ENCODE peak calls at places on chromosomes 12 and 14, in four cellular contexts. One of them, this sample, is unnamed.

GRCh38 chr12:10227648-10228047 is 15.0 kb downstream of the GABARAPL1 start:
- DNase-seq in H7: no peak
- DNase-seq in cardiac muscle cell: no peak
- DNase-seq in heart left ventricle: no peak
- DNase-seq in this sample: no peak

GRCh38 chr12:123063535-123063934 is 83.1 kb downstream of the ARL6IP4 start:
- DNase-seq in H7: peak
- DNase-seq in cardiac muscle cell: no peak
- DNase-seq in heart left ventricle: no peak
- DNase-seq in this sample: no peak

GRCh38 chr12:10361622-10362021 is 28.2 kb downstream of the KLRK1 start:
- DNase-seq in H7: no peak
- DNase-seq in cardiac muscle cell: peak
- DNase-seq in heart left ventricle: no peak
- DNase-seq in this sample: no peak

GRCh38 chr14:32508281-32508680 is 179.2 kb downstream of the AKAP6 start:
- DNase-seq in H7: no peak
- DNase-seq in cardiac muscle cell: peak
- DNase-seq in heart left ventricle: no peak
- DNase-seq in this sample: no peak

GRCh38 chr12:87381747-87382146 is 647.5 kb downstream of the C12orf50 start:
- DNase-seq in H7: no peak
- DNase-seq in cardiac muscle cell: no peak
- DNase-seq in heart left ventricle: no peak
- DNase-seq in this sample: no peak

GRCh38 chr12:6042447-6042846 is 82.0 kb downstream of the VWF start:
- DNase-seq in H7: no peak
- DNase-seq in cardiac muscle cell: no peak
- DNase-seq in heart left ventricle: no peak
- DNase-seq in this sample: no peak

GRCh38 chr14:78933948-78934524 is 763.9 kb downstream of the NRXN3 start:
- DNase-seq in H7: peak
- DNase-seq in cardiac muscle cell: peak
- DNase-seq in heart left ventricle: no peak
- DNase-seq in this sample: no peak

GRCh38 chr14:101480022-101480746 is 81.1 kb upstream of the DIO3 start:
- DNase-seq in H7: peak
- DNase-seq in cardiac muscle cell: no peak
- DNase-seq in heart left ventricle: no peak
- DNase-seq in this sample: peak

GRCh38 chr14:69720912-69721311 is 46.0 kb upstream of the SRSF5 start:
- DNase-seq in H7: no peak
- DNase-seq in cardiac muscle cell: no peak
- DNase-seq in heart left ventricle: no peak
- DNase-seq in this sample: no peak

GRCh38 chr14:105858676-105859025 is 332.3 kb downstream of the TMEM121 start:
- DNase-seq in H7: no peak
- DNase-seq in cardiac muscle cell: no peak
- DNase-seq in heart left ventricle: no peak
- DNase-seq in this sample: no peak

GRCh38 chr14:61326149-61326548 is 4.8 kb downstream of the PRKCH start:
- DNase-seq in H7: no peak
- DNase-seq in cardiac muscle cell: no peak
- DNase-seq in heart left ventricle: no peak
- DNase-seq in this sample: no peak

GRCh38 chr12:130394906-130395305 is 57.2 kb downstream of the PIWIL1 start:
- DNase-seq in H7: peak
- DNase-seq in cardiac muscle cell: no peak
- DNase-seq in heart left ventricle: no peak
- DNase-seq in this sample: no peak

GRCh38 chr12:88951177-88951576 is 370.9 kb upstream of the KITLG start:
- DNase-seq in H7: no peak
- DNase-seq in cardiac muscle cell: no peak
- DNase-seq in heart left ventricle: no peak
- DNase-seq in this sample: no peak

GRCh38 chr12:64311877-64312276 is 78.7 kb downstream of the C12orf56 start:
- DNase-seq in H7: no peak
- DNase-seq in cardiac muscle cell: no peak
- DNase-seq in heart left ventricle: no peak
- DNase-seq in this sample: no peak
- H3K4me3 ChIP-seq in H7: no peak
- H3K4me3 ChIP-seq in cardiac muscle cell: no peak
- H3K4me3 ChIP-seq in heart left ventricle: no peak
- H3K4me3 ChIP-seq in this sample: no peak

GRCh38 chr12:124303579-124304313 is 8.9 kb downstream of the RFLNA start:
- DNase-seq in H7: peak
- DNase-seq in cardiac muscle cell: no peak
- DNase-seq in heart left ventricle: no peak
- DNase-seq in this sample: peak
- H3K4me3 ChIP-seq in H7: no peak
- H3K4me3 ChIP-seq in cardiac muscle cell: no peak
- H3K4me3 ChIP-seq in heart left ventricle: no peak
- H3K4me3 ChIP-seq in this sample: no peak

GRCh38 chr14:104676130-104676693 is 13.2 kb upstream of the INF2 start:
- DNase-seq in H7: peak
- DNase-seq in cardiac muscle cell: no peak
- DNase-seq in heart left ventricle: no peak
- DNase-seq in this sample: no peak
- H3K4me3 ChIP-seq in H7: no peak
- H3K4me3 ChIP-seq in cardiac muscle cell: no peak
- H3K4me3 ChIP-seq in heart left ventricle: no peak
- H3K4me3 ChIP-seq in this sample: no peak

DNA sequence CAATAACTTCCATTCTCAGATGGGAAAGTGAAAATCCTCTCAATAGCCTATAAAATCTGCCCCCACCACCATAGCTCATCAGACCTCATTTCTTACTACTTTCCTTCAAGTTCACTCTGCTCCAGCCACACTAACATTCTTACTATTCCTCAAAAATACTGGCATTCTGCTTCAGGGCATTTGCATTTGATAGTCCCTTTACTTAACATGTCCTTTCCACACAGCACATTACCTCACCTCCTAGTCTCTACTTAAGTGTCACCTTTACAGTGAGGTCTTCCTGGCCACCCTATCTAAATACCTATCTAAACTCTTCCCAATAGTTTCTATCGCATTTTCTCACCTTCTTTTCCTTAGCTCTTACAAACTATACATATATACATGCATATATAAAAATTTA is 6.8 kb downstream of the EML5 start:
- DNase-seq in H7: no peak
- DNase-seq in cardiac muscle cell: no peak
- DNase-seq in heart left ventricle: no peak
- DNase-seq in this sample: no peak
- H3K4me3 ChIP-seq in H7: no peak
- H3K4me3 ChIP-seq in cardiac muscle cell: no peak
- H3K4me3 ChIP-seq in heart left ventricle: no peak
- H3K4me3 ChIP-seq in this sample: no peak

DNA sequence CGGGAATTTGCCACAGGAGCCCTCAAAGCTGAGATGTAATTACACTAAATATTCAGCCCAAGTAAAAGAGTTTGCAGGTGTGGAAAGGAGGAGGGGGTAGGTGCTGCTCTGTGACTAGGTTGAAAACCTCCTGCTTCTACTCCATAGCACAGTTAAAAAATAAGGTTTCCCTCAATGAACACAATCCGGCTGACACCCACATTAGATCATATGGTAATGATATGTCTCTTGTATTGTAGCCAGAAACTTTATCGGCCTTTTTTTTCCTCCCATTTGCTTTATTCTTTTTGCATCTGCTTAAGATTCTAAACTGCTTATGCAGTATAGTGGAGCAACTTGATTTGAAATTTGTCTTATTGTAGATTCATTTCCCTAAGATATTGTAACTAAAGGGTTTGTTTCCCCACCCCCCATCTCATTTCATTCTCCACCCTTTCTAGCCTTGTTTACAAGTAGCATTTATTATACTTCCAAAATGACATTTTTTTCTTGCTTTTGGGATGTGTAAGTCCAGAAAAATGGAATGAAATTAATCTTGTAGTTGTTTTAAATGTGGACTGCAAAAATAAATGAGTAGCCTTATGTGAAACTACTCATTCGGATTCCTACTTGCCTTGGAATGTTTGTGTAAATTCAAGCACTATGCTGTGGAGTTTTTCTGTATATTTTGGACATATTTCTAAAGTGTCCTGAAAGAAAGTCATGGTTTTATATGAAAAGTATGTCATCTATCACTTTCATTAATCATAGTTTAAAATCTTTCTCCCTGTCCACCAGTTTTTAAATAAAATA is at the start of gene DCN:
- DNase-seq in H7: no peak
- DNase-seq in cardiac muscle cell: peak
- DNase-seq in heart left ventricle: no peak
- DNase-seq in this sample: no peak
- H3K4me3 ChIP-seq in H7: no peak
- H3K4me3 ChIP-seq in cardiac muscle cell: no peak
- H3K4me3 ChIP-seq in heart left ventricle: peak
- H3K4me3 ChIP-seq in this sample: no peak